ENCODE peak calls at places on chromosomes 7 and 10, in four cellular contexts. V is brain microvascular endothelial cell, U is fibroblast of lung, A is coronary artery. E is an unnamed sample.

GRCh38 chr7:134254311-134254710 is 62.4 kb downstream of the SLC35B4 start:
- DNase-seq in A (no peak), V (no peak), U (peak; percentile 38), E (peak; percentile 2)

GRCh38 chr10:33252794-33253203 is 81.7 kb downstream of the NRP1 start:
- DNase-seq in U (peak; percentile 87), V (peak; percentile 47), A (no peak), E (peak; percentile 93)

GRCh38 chr10:66931340-66931948 is 5.6 kb downstream of the LRRTM3 start:
- DNase-seq in V (peak; percentile 54), U (peak; percentile 85), A (no peak), E (peak; percentile 68)

GRCh38 chr7:12091164-12091563 is 119.9 kb upstream of the TMEM106B start:
- DNase-seq in V (no peak), U (no peak), A (no peak), E (no peak)

GRCh38 chr7:100545636-100546128 is 6.7 kb downstream of the AGFG2 start:
- DNase-seq in V (peak; percentile 88), U (peak; percentile 88), A (peak; percentile 86), E (peak; percentile 94)

GRCh38 chr7:131302876-131303707 is 24.6 kb upstream of the MKLN1 start:
- DNase-seq in U (peak; percentile 29), V (no peak), A (no peak), E (peak; percentile 30)

GRCh38 chr7:44139311-44140010 is 1.7 kb downstream of the MYL7 start:
- DNase-seq in U (no peak), V (no peak), A (no peak), E (no peak)

GRCh38 chr7:25073451-25073850 is 51.6 kb downstream of the CYCS start:
- DNase-seq in A (no peak), V (peak; percentile 56), U (peak; percentile 52), E (peak; percentile 44)

DNA sequence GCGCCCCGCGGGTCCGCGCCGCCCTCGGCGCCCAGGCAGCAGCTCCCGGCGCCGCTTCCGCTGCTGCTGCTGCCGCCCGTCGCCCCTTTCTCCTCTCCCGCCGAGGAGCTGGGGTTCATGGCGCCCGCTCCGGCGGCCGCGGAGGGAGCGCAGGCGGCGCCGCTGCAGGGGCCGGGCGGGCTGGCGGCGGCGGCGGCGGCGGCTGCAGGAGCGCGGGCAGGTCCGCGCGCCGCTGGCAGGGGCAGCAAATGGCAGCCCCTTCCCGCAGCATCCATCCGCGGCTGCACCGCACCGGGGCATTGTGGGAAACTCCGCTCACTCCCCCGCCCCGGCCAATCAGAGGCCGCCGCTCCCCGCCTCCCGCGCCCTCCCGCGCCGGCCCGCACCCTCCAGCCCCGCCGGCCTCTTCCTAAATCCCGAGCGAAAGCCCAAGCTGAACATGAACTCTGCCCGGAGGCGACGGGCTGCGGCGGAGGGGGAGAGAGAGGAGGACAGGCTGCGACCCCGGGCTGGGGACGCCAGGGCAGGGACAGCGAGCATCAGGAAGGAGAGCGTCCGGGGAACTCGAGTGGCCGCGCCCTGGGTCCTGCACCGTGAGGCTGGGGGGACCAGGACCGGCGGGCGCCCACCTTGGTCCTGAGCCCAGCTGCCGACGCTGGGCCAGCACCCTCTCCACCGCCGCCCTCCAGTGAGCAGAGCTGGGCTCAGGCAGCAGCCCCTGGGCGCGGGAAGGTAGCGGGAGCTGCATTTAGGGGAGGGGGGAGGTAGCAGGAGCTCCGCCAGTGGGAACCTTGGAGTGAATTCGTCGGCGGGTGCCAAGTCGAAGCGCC is at the start of gene DGKI:
- DNase-seq in U (no peak), V (no peak), A (no peak), E (no peak)
- H3K4me3 ChIP-seq in U (peak within 1 kb of the TSS; percentile 33), V (peak within 1 kb of the TSS; percentile 56), A (peak within 1 kb of the TSS; percentile 69), E (peak within 1 kb of the TSS; percentile 49)

GRCh38 chr7:91713669-91714068 is 166.8 kb downstream of the MTERF1 start:
- DNase-seq in A (no peak), V (no peak), U (no peak), E (no peak)
- TF ChIP-seq CTCF in A (no peak), V (no peak), U (no peak), E (no peak)

DNA sequence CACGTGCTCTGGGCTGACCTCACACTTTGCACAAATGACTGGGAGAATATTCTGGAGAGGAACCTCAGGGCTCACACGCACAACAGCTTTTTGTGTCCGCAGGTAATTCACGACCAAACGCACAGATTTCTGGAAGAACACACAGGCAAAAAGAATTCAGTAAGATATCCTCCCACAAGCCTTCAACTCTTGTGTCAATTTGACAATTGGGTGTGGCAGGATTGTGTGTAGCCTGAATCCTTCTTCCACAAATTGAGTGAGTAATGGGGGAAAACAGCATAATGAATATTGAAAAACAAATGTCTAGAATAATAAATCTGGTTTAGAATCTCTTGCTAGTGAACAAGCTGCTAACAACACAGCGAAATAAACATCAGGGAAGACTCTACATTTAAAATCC is 125.7 kb downstream of the COBL start:
- DNase-seq in U (no peak), A (no peak), V (no peak), E (no peak)
- H3K4me3 ChIP-seq in U (no peak overlapping the region), A (no peak overlapping the region), V (no peak overlapping the region), E (no peak overlapping the region)

DNA sequence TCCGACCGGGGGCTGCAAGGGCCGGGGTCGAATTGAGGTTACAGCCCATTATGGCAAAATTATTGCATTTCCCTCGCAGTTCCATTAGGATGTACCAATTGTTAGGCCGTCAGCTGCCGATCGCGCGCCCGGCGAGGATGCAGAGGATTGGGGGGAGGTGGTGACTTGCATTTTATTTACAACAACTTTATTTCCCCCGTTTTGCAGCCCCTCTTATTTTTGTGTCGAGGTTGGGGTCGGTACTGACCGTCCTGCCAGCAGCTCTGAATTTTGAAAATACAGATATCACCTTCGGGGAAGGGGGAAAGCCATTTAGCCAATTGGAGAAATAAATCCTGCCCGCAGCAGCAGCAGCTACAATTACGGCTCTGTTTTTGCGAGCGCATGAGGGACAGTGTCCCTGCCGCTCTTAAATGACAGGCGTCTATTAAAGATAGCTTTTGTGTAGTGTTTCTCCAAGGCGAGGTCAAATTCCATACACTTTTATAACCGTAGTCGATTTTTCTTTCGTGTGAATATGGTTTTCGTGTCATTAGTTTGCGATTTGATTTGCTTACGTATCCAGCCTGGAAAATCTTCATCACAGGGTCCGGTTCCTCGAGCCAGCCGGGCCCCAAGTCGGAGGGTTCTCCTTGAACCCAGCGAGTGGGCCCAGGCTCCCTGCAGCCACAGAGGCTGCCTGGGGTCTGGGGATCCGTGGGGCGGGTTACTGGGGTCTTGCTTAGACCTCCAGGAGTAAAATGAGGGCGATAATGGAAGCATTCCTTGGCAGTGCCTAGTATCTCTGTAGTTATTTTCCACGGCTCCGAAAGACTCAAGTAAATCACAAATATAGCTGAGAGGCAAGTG is 693 bp upstream of the HOXA5 start:
- DNase-seq in A (peak; percentile 55), V (no peak), U (peak; percentile 76), E (peak; percentile 74)
- TF ChIP-seq CTCF in A (no peak), V (no peak), U (no peak), E (no peak)

GRCh38 chr7:16091951-16092350 is 329.4 kb downstream of the CRPPA start:
- DNase-seq in V (no peak), A (no peak), U (peak; percentile 24), E (no peak)

GRCh38 chr7:16089801-16090200 is 331.5 kb downstream of the CRPPA start:
- DNase-seq in A (no peak), U (no peak), V (no peak), E (no peak)

GRCh38 chr7:16094651-16095050 is 326.7 kb downstream of the CRPPA start:
- DNase-seq in A (no peak), V (no peak), U (no peak), E (no peak)

GRCh38 chr7:16089191-16089590 is 332.1 kb downstream of the CRPPA start:
- DNase-seq in V (no peak), U (no peak), A (no peak), E (no peak)

DNA sequence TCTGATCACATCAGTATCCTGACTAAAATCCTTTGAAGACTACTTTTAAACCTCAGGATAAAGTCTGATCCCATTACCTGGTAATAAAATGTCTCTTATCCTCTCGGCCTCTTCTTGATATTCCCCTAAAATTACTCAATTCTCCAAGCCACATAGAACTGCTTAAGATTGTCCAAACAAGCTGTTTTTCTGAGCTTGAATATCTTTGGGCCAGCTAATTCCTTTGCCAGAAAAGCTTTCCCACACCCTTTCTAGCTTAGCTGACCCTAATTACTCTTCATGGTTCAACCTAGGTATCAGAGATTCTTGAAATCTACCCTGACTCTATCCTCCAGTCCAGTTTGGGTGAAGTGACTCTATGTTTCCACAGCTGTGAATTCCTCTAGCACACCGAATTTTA is 328.6 kb downstream of the CRPPA start:
- DNase-seq in V (no peak), U (no peak), A (no peak), E (no peak)
- H3K4me3 ChIP-seq in V (no peak overlapping the region), U (no peak overlapping the region), A (no peak overlapping the region), E (no peak overlapping the region)

GRCh38 chr7:15889501-15889900 is 203.0 kb upstream of the MEOX2 start:
- DNase-seq in A (no peak), V (peak; percentile 5), U (peak; percentile 11), E (no peak)
- TF ChIP-seq CTCF in A (no peak), V (peak; percentile 48), U (peak; percentile 13), E (peak; percentile 19)

DNA sequence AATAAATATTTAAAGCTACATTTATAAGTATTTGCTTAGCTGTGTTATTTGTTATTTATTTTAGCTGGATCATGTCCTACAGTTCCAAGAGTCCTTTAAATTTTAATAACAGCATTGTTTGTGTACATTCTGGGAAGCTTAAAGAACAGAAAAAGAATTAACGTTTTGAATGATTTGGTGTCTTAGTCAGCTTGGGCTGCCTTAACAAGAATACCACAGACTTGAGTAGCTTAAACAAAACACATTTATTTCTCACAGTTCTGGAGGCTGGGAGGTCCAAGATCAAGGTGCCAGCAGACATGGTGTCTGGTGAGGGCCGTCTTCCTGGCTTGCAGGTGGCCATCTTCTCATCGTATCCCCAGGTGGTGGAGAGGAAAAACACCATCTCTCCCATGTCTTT is 107.3 kb downstream of the ITIH5 start:
- DNase-seq in V (no peak), A (no peak), U (peak; percentile 41), E (peak; percentile 33)
- H3K4me3 ChIP-seq in V (no peak overlapping the region), A (no peak overlapping the region), U (no peak overlapping the region), E (no peak overlapping the region)

DNA sequence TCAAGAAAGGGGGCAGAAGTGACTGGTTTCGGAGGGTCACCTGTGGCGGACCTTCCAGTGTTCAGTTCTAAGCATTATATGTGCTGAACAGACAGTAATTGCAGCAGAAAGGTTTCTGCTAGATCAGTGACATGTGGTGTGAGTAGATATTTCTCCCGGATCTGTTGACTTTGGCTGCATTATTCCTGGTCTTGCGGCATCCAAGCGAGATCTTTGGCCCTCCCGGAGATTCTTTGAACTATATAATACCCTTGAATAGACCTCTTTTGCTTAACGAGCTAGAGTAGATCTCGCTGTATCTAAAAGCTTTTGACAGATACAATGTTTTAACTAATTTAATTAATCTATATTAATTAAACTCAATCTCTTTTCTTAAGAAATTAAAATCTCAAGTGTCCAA is 99.8 kb downstream of the PTN start:
- DNase-seq in U (no peak), V (no peak), A (no peak), E (peak; percentile 52)
- TF ChIP-seq CTCF in U (no peak), V (no peak), A (no peak), E (no peak)